ENCODE peak calls at places on chromosomes 16 and 17, in nine cellular contexts. One of them, this sample, is unnamed.

GRCh38 chr16:4894276-4895150 is 42.4 kb downstream of the PPL start:
- DNase-seq in B cell: no peak
- DNase-seq in NCI-H748 treated with DMSO at 0.1 percent for 48 hours: no peak
- DNase-seq in hypothalamus: no peak
- DNase-seq in sciatic nerve: no peak
- DNase-seq in activated naive CD4-positive, alpha-beta T cell treated with anti-CD3 and anti-CD28 coated beads, Interleukin-2, amount 50 U/mL, for 16 hours: no peak
- DNase-seq in stimulated activated CD4-positive, alpha-beta T cell treated with anti-CD3 and anti-CD28 coated beads, Interleukin-12 subunit alpha, Interleukin-12 subunit beta, amount 100 ng/mL, for 4 hours: no peak
- DNase-seq in RWPE1: no peak
- DNase-seq in adrenal gland: no peak
- DNase-seq in this sample: no peak

GRCh38 chr17:35660902-35661301 is 70.5 kb upstream of the RASL10B start:
- DNase-seq in B cell: no peak
- DNase-seq in NCI-H748 treated with DMSO at 0.1 percent for 48 hours: no peak
- DNase-seq in hypothalamus: no peak
- DNase-seq in sciatic nerve: no peak
- DNase-seq in activated naive CD4-positive, alpha-beta T cell treated with anti-CD3 and anti-CD28 coated beads, Interleukin-2, amount 50 U/mL, for 16 hours: no peak
- DNase-seq in stimulated activated CD4-positive, alpha-beta T cell treated with anti-CD3 and anti-CD28 coated beads, Interleukin-12 subunit alpha, Interleukin-12 subunit beta, amount 100 ng/mL, for 4 hours: no peak
- DNase-seq in RWPE1: no peak
- DNase-seq in adrenal gland: no peak
- DNase-seq in this sample: no peak

GRCh38 chr16:1723450-1724147 is 17.6 kb downstream of the MAPK8IP3 start:
- DNase-seq in B cell: peak; percentile 73
- DNase-seq in NCI-H748 treated with DMSO at 0.1 percent for 48 hours: no peak
- DNase-seq in hypothalamus: peak; percentile 19
- DNase-seq in sciatic nerve: no peak
- DNase-seq in activated naive CD4-positive, alpha-beta T cell treated with anti-CD3 and anti-CD28 coated beads, Interleukin-2, amount 50 U/mL, for 16 hours: peak; percentile 24
- DNase-seq in stimulated activated CD4-positive, alpha-beta T cell treated with anti-CD3 and anti-CD28 coated beads, Interleukin-12 subunit alpha, Interleukin-12 subunit beta, amount 100 ng/mL, for 4 hours: peak; percentile 24
- DNase-seq in RWPE1: no peak
- DNase-seq in adrenal gland: peak; percentile 77
- DNase-seq in this sample: no peak

GRCh38 chr17:73389411-73389810 is 77.6 kb upstream of the CDC42EP4 start:
- DNase-seq in B cell: no peak
- DNase-seq in NCI-H748 treated with DMSO at 0.1 percent for 48 hours: no peak
- DNase-seq in hypothalamus: no peak
- DNase-seq in sciatic nerve: no peak
- DNase-seq in activated naive CD4-positive, alpha-beta T cell treated with anti-CD3 and anti-CD28 coated beads, Interleukin-2, amount 50 U/mL, for 16 hours: no peak
- DNase-seq in stimulated activated CD4-positive, alpha-beta T cell treated with anti-CD3 and anti-CD28 coated beads, Interleukin-12 subunit alpha, Interleukin-12 subunit beta, amount 100 ng/mL, for 4 hours: no peak
- DNase-seq in RWPE1: no peak
- DNase-seq in adrenal gland: no peak
- DNase-seq in this sample: no peak

GRCh38 chr16:29745853-29746345 is at the start of gene C16orf54:
- DNase-seq in B cell: peak; percentile 88
- DNase-seq in NCI-H748 treated with DMSO at 0.1 percent for 48 hours: no peak
- DNase-seq in hypothalamus: peak; percentile 3
- DNase-seq in sciatic nerve: peak; percentile 72
- DNase-seq in activated naive CD4-positive, alpha-beta T cell treated with anti-CD3 and anti-CD28 coated beads, Interleukin-2, amount 50 U/mL, for 16 hours: peak; percentile 62
- DNase-seq in stimulated activated CD4-positive, alpha-beta T cell treated with anti-CD3 and anti-CD28 coated beads, Interleukin-12 subunit alpha, Interleukin-12 subunit beta, amount 100 ng/mL, for 4 hours: peak; percentile 60
- DNase-seq in RWPE1: no peak
- DNase-seq in adrenal gland: peak; percentile 69
- DNase-seq in this sample: peak; percentile 70

GRCh38 chr17:38540514-38540913 is 65.2 kb downstream of the SRCIN1 start:
- DNase-seq in B cell: no peak
- DNase-seq in NCI-H748 treated with DMSO at 0.1 percent for 48 hours: no peak
- DNase-seq in hypothalamus: no peak
- DNase-seq in sciatic nerve: no peak
- DNase-seq in activated naive CD4-positive, alpha-beta T cell treated with anti-CD3 and anti-CD28 coated beads, Interleukin-2, amount 50 U/mL, for 16 hours: no peak
- DNase-seq in stimulated activated CD4-positive, alpha-beta T cell treated with anti-CD3 and anti-CD28 coated beads, Interleukin-12 subunit alpha, Interleukin-12 subunit beta, amount 100 ng/mL, for 4 hours: no peak
- DNase-seq in RWPE1: no peak
- DNase-seq in adrenal gland: no peak
- DNase-seq in this sample: no peak

GRCh38 chr17:83024205-83024971 is 55.0 kb upstream of the METRNL start:
- DNase-seq in B cell: peak; percentile 32
- DNase-seq in NCI-H748 treated with DMSO at 0.1 percent for 48 hours: no peak
- DNase-seq in hypothalamus: no peak
- DNase-seq in sciatic nerve: peak; percentile 27
- DNase-seq in activated naive CD4-positive, alpha-beta T cell treated with anti-CD3 and anti-CD28 coated beads, Interleukin-2, amount 50 U/mL, for 16 hours: no peak
- DNase-seq in stimulated activated CD4-positive, alpha-beta T cell treated with anti-CD3 and anti-CD28 coated beads, Interleukin-12 subunit alpha, Interleukin-12 subunit beta, amount 100 ng/mL, for 4 hours: no peak
- DNase-seq in RWPE1: no peak
- DNase-seq in adrenal gland: no peak
- DNase-seq in this sample: no peak

GRCh38 chr16:50323335-50324011 is 45.3 kb downstream of the BRD7 start:
- DNase-seq in B cell: no peak
- DNase-seq in NCI-H748 treated with DMSO at 0.1 percent for 48 hours: no peak
- DNase-seq in hypothalamus: no peak
- DNase-seq in sciatic nerve: no peak
- DNase-seq in activated naive CD4-positive, alpha-beta T cell treated with anti-CD3 and anti-CD28 coated beads, Interleukin-2, amount 50 U/mL, for 16 hours: no peak
- DNase-seq in stimulated activated CD4-positive, alpha-beta T cell treated with anti-CD3 and anti-CD28 coated beads, Interleukin-12 subunit alpha, Interleukin-12 subunit beta, amount 100 ng/mL, for 4 hours: no peak
- DNase-seq in RWPE1: peak; percentile 47
- DNase-seq in adrenal gland: peak; percentile 79
- DNase-seq in this sample: no peak

GRCh38 chr17:41360291-41360995 is 9.2 kb downstream of the KRT33B start:
- DNase-seq in B cell: no peak
- DNase-seq in NCI-H748 treated with DMSO at 0.1 percent for 48 hours: no peak
- DNase-seq in hypothalamus: no peak
- DNase-seq in sciatic nerve: no peak
- DNase-seq in activated naive CD4-positive, alpha-beta T cell treated with anti-CD3 and anti-CD28 coated beads, Interleukin-2, amount 50 U/mL, for 16 hours: no peak
- DNase-seq in stimulated activated CD4-positive, alpha-beta T cell treated with anti-CD3 and anti-CD28 coated beads, Interleukin-12 subunit alpha, Interleukin-12 subunit beta, amount 100 ng/mL, for 4 hours: no peak
- DNase-seq in RWPE1: no peak
- DNase-seq in adrenal gland: no peak
- DNase-seq in this sample: no peak

GRCh38 chr17:7750321-7750821 is 32.8 kb downstream of the DNAH2 start:
- DNase-seq in B cell: no peak
- DNase-seq in NCI-H748 treated with DMSO at 0.1 percent for 48 hours: no peak
- DNase-seq in hypothalamus: no peak
- DNase-seq in sciatic nerve: no peak
- DNase-seq in activated naive CD4-positive, alpha-beta T cell treated with anti-CD3 and anti-CD28 coated beads, Interleukin-2, amount 50 U/mL, for 16 hours: no peak
- DNase-seq in stimulated activated CD4-positive, alpha-beta T cell treated with anti-CD3 and anti-CD28 coated beads, Interleukin-12 subunit alpha, Interleukin-12 subunit beta, amount 100 ng/mL, for 4 hours: no peak
- DNase-seq in RWPE1: peak; percentile 65
- DNase-seq in adrenal gland: no peak
- DNase-seq in this sample: no peak

GRCh38 chr16:72015124-72015523 is 6.6 kb downstream of the DHODH start:
- DNase-seq in B cell: no peak
- DNase-seq in NCI-H748 treated with DMSO at 0.1 percent for 48 hours: no peak
- DNase-seq in hypothalamus: no peak
- DNase-seq in sciatic nerve: no peak
- DNase-seq in activated naive CD4-positive, alpha-beta T cell treated with anti-CD3 and anti-CD28 coated beads, Interleukin-2, amount 50 U/mL, for 16 hours: no peak
- DNase-seq in stimulated activated CD4-positive, alpha-beta T cell treated with anti-CD3 and anti-CD28 coated beads, Interleukin-12 subunit alpha, Interleukin-12 subunit beta, amount 100 ng/mL, for 4 hours: no peak
- DNase-seq in RWPE1: no peak
- DNase-seq in adrenal gland: no peak
- DNase-seq in this sample: no peak

GRCh38 chr17:6507535-6507934 is 48.8 kb downstream of the PITPNM3 start:
- DNase-seq in B cell: no peak
- DNase-seq in NCI-H748 treated with DMSO at 0.1 percent for 48 hours: no peak
- DNase-seq in hypothalamus: no peak
- DNase-seq in sciatic nerve: peak; percentile 35
- DNase-seq in activated naive CD4-positive, alpha-beta T cell treated with anti-CD3 and anti-CD28 coated beads, Interleukin-2, amount 50 U/mL, for 16 hours: no peak
- DNase-seq in stimulated activated CD4-positive, alpha-beta T cell treated with anti-CD3 and anti-CD28 coated beads, Interleukin-12 subunit alpha, Interleukin-12 subunit beta, amount 100 ng/mL, for 4 hours: no peak
- DNase-seq in RWPE1: peak; percentile 96
- DNase-seq in adrenal gland: peak; percentile 78
- DNase-seq in this sample: no peak

GRCh38 chr17:80922580-80923160 is 69.0 kb upstream of the CHMP6 start:
- DNase-seq in B cell: no peak
- DNase-seq in NCI-H748 treated with DMSO at 0.1 percent for 48 hours: no peak
- DNase-seq in hypothalamus: no peak
- DNase-seq in sciatic nerve: peak; percentile 54
- DNase-seq in activated naive CD4-positive, alpha-beta T cell treated with anti-CD3 and anti-CD28 coated beads, Interleukin-2, amount 50 U/mL, for 16 hours: no peak
- DNase-seq in stimulated activated CD4-positive, alpha-beta T cell treated with anti-CD3 and anti-CD28 coated beads, Interleukin-12 subunit alpha, Interleukin-12 subunit beta, amount 100 ng/mL, for 4 hours: no peak
- DNase-seq in RWPE1: no peak
- DNase-seq in adrenal gland: no peak
- DNase-seq in this sample: no peak

GRCh38 chr16:54180421-54181359 is 105.9 kb downstream of the IRX3 start:
- DNase-seq in B cell: no peak
- DNase-seq in NCI-H748 treated with DMSO at 0.1 percent for 48 hours: no peak
- DNase-seq in hypothalamus: no peak
- DNase-seq in sciatic nerve: no peak
- DNase-seq in activated naive CD4-positive, alpha-beta T cell treated with anti-CD3 and anti-CD28 coated beads, Interleukin-2, amount 50 U/mL, for 16 hours: no peak
- DNase-seq in stimulated activated CD4-positive, alpha-beta T cell treated with anti-CD3 and anti-CD28 coated beads, Interleukin-12 subunit alpha, Interleukin-12 subunit beta, amount 100 ng/mL, for 4 hours: no peak
- DNase-seq in RWPE1: no peak
- DNase-seq in adrenal gland: no peak
- DNase-seq in this sample: no peak

GRCh38 chr16:50644730-50645129 is 36.4 kb downstream of the SNX20 start:
- DNase-seq in B cell: peak; percentile 70
- DNase-seq in NCI-H748 treated with DMSO at 0.1 percent for 48 hours: no peak
- DNase-seq in hypothalamus: peak; percentile 17
- DNase-seq in sciatic nerve: no peak
- DNase-seq in activated naive CD4-positive, alpha-beta T cell treated with anti-CD3 and anti-CD28 coated beads, Interleukin-2, amount 50 U/mL, for 16 hours: peak; percentile 43
- DNase-seq in stimulated activated CD4-positive, alpha-beta T cell treated with anti-CD3 and anti-CD28 coated beads, Interleukin-12 subunit alpha, Interleukin-12 subunit beta, amount 100 ng/mL, for 4 hours: no peak
- DNase-seq in RWPE1: peak; percentile 55
- DNase-seq in adrenal gland: peak; percentile 70
- DNase-seq in this sample: no peak

GRCh38 chr17:79023886-79024771 is at the start of gene C1QTNF1:
- DNase-seq in B cell: peak; percentile 82
- DNase-seq in NCI-H748 treated with DMSO at 0.1 percent for 48 hours: no peak
- DNase-seq in hypothalamus: no peak
- DNase-seq in sciatic nerve: peak; percentile 69
- DNase-seq in activated naive CD4-positive, alpha-beta T cell treated with anti-CD3 and anti-CD28 coated beads, Interleukin-2, amount 50 U/mL, for 16 hours: peak; percentile 49
- DNase-seq in stimulated activated CD4-positive, alpha-beta T cell treated with anti-CD3 and anti-CD28 coated beads, Interleukin-12 subunit alpha, Interleukin-12 subunit beta, amount 100 ng/mL, for 4 hours: no peak
- DNase-seq in RWPE1: peak; percentile 50
- DNase-seq in adrenal gland: peak; percentile 63
- DNase-seq in this sample: peak; percentile 69

GRCh38 chr16:46830417-46830901 is 521 bp downstream of the C16orf87 start:
- DNase-seq in B cell: no peak
- DNase-seq in NCI-H748 treated with DMSO at 0.1 percent for 48 hours: no peak
- DNase-seq in hypothalamus: peak; percentile 70
- DNase-seq in sciatic nerve: peak; percentile 66
- DNase-seq in activated naive CD4-positive, alpha-beta T cell treated with anti-CD3 and anti-CD28 coated beads, Interleukin-2, amount 50 U/mL, for 16 hours: peak; percentile 29
- DNase-seq in stimulated activated CD4-positive, alpha-beta T cell treated with anti-CD3 and anti-CD28 coated beads, Interleukin-12 subunit alpha, Interleukin-12 subunit beta, amount 100 ng/mL, for 4 hours: peak; percentile 17
- DNase-seq in RWPE1: peak; percentile 13
- DNase-seq in adrenal gland: no peak
- DNase-seq in this sample: peak; percentile 52

GRCh38 chr16:51393381-51394005 is 242.4 kb upstream of the SALL1 start:
- DNase-seq in B cell: no peak
- DNase-seq in NCI-H748 treated with DMSO at 0.1 percent for 48 hours: no peak
- DNase-seq in hypothalamus: no peak
- DNase-seq in sciatic nerve: no peak
- DNase-seq in activated naive CD4-positive, alpha-beta T cell treated with anti-CD3 and anti-CD28 coated beads, Interleukin-2, amount 50 U/mL, for 16 hours: no peak
- DNase-seq in stimulated activated CD4-positive, alpha-beta T cell treated with anti-CD3 and anti-CD28 coated beads, Interleukin-12 subunit alpha, Interleukin-12 subunit beta, amount 100 ng/mL, for 4 hours: no peak
- DNase-seq in RWPE1: no peak
- DNase-seq in adrenal gland: no peak
- DNase-seq in this sample: no peak

GRCh38 chr16:68444058-68444657 is 4.2 kb downstream of the SMPD3 start:
- DNase-seq in B cell: no peak
- DNase-seq in NCI-H748 treated with DMSO at 0.1 percent for 48 hours: no peak
- DNase-seq in hypothalamus: no peak
- DNase-seq in sciatic nerve: no peak
- DNase-seq in activated naive CD4-positive, alpha-beta T cell treated with anti-CD3 and anti-CD28 coated beads, Interleukin-2, amount 50 U/mL, for 16 hours: no peak
- DNase-seq in stimulated activated CD4-positive, alpha-beta T cell treated with anti-CD3 and anti-CD28 coated beads, Interleukin-12 subunit alpha, Interleukin-12 subunit beta, amount 100 ng/mL, for 4 hours: no peak
- DNase-seq in RWPE1: peak; percentile 49
- DNase-seq in adrenal gland: no peak
- DNase-seq in this sample: no peak

GRCh38 chr17:27917000-27917399 is 23.8 kb upstream of the LYRM9 start:
- DNase-seq in B cell: no peak
- DNase-seq in NCI-H748 treated with DMSO at 0.1 percent for 48 hours: no peak
- DNase-seq in hypothalamus: no peak
- DNase-seq in sciatic nerve: no peak
- DNase-seq in activated naive CD4-positive, alpha-beta T cell treated with anti-CD3 and anti-CD28 coated beads, Interleukin-2, amount 50 U/mL, for 16 hours: no peak
- DNase-seq in stimulated activated CD4-positive, alpha-beta T cell treated with anti-CD3 and anti-CD28 coated beads, Interleukin-12 subunit alpha, Interleukin-12 subunit beta, amount 100 ng/mL, for 4 hours: no peak
- DNase-seq in RWPE1: no peak
- DNase-seq in adrenal gland: no peak
- DNase-seq in this sample: no peak

GRCh38 chr16:88444826-88445582 is 8.1 kb upstream of the ZFPM1 start:
- DNase-seq in B cell: no peak
- DNase-seq in NCI-H748 treated with DMSO at 0.1 percent for 48 hours: no peak
- DNase-seq in hypothalamus: no peak
- DNase-seq in sciatic nerve: no peak
- DNase-seq in activated naive CD4-positive, alpha-beta T cell treated with anti-CD3 and anti-CD28 coated beads, Interleukin-2, amount 50 U/mL, for 16 hours: no peak
- DNase-seq in stimulated activated CD4-positive, alpha-beta T cell treated with anti-CD3 and anti-CD28 coated beads, Interleukin-12 subunit alpha, Interleukin-12 subunit beta, amount 100 ng/mL, for 4 hours: no peak
- DNase-seq in RWPE1: no peak
- DNase-seq in adrenal gland: no peak
- DNase-seq in this sample: no peak